ENCODE peak calls at places on chromosome 19, in five cellular contexts. K is tibial artery, D is HCT116, P is cardiac muscle cell, B is body of pancreas. I is an unnamed sample.

GRCh38 chr19:6402834-6403608 is 10.1 kb upstream of the GTF2F1 start:
- DNase-seq in K (no peak), D (no peak), P (peak; percentile 89), B (peak; percentile 39), I (no peak)

GRCh38 chr19:17765069-17765618 is 13.9 kb downstream of the FCHO1 start:
- DNase-seq in K (peak; percentile 68), D (no peak), P (no peak), B (no peak), I (no peak)

GRCh38 chr19:36441339-36441738 is 22.9 kb upstream of the ZFP82 start:
- DNase-seq in K (no peak), D (no peak), P (no peak), B (no peak), I (no peak)

GRCh38 chr19:19553670-19554069 is 15.6 kb downstream of the CILP2 start:
- DNase-seq in K (no peak), D (no peak), P (no peak), B (no peak), I (no peak)

GRCh38 chr19:16161848-16162247 is 11.5 kb downstream of the CIB3 start:
- DNase-seq in K (no peak), D (peak; percentile 65), P (peak; percentile 43), B (no peak), I (peak; percentile 60)

GRCh38 chr19:43997631-43998290 is 5.0 kb upstream of the ZNF230 start:
- DNase-seq in K (no peak), D (no peak), P (peak; percentile 31), B (no peak), I (no peak)

GRCh38 chr19:13066231-13066630 is 36.4 kb downstream of the LYL1 start:
- DNase-seq in K (no peak), D (no peak), P (no peak), B (no peak), I (no peak)

GRCh38 chr19:10568444-10568825 is 344 bp downstream of the CDKN2D start:
- DNase-seq in K (peak; percentile 37), D (no peak), P (no peak), B (peak; percentile 59), I (no peak)

GRCh38 chr19:48524221-48524620 is 12.6 kb upstream of the LMTK3 start:
- DNase-seq in K (no peak), D (no peak), P (no peak), B (no peak), I (no peak)

GRCh38 chr19:35117017-35117570 is 1.5 kb downstream of the FXYD3 start:
- DNase-seq in K (no peak), D (no peak), P (no peak), B (no peak), I (no peak)

GRCh38 chr19:38072776-38073411 is 151.1 kb downstream of the DPF1 start:
- DNase-seq in K (no peak), D (no peak), P (peak; percentile 51), B (no peak), I (no peak)

GRCh38 chr19:38070573-38070972 is 153.4 kb downstream of the DPF1 start:
- DNase-seq in K (no peak), D (no peak), P (peak; percentile 30), B (no peak), I (no peak)

GRCh38 chr19:38071647-38072046 is 152.4 kb downstream of the DPF1 start:
- DNase-seq in K (no peak), D (no peak), P (no peak), B (no peak), I (no peak)

GRCh38 chr19:38076337-38076736 is 147.7 kb downstream of the DPF1 start:
- DNase-seq in K (no peak), D (no peak), P (no peak), B (no peak), I (no peak)

DNA sequence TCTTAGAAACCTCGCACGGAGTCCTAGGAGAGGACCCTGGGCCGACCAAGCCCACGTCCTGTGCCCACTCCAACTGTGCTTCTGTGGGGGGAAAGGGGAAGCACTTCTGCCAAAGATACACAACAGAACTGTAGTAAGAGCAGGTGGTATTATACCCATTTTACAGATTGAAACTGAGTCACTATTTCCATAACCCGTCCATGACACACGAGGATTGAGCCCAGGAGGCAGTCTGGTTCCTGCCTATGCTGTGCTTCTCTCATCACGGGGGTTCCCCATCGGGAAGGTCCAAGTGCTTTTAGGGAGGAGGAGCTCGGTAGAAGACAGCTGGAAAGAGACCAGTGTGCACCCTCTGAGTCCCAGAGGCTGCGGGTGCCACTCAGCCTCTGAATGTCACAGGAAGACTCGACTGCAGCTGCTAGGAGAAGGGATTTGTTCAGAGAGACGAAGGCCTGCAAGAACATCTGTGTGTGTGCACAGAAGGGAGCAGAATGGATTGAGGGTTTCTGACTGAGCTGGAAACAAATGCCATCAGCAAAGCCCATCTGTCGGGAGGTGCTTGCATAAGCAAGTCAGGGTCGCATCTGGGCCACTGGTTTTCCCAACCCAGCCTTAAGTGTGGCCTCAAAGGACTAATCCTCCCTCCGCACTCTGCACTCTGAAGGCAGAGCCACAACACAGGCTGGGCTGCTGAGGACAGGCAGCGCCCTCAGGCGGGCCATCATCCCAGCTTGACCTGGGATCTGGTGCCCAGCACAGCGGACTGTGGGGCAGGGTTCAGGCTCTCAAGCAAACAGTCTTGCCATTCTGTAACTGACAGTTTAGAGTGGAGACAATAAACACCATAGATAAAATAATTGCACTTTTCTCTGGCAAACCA is 150.0 kb downstream of the DPF1 start:
- DNase-seq in K (no peak), D (no peak), P (no peak), B (peak; percentile 22), I (no peak)
- TF ChIP-seq CTCF in K (no peak), D (no peak), P (peak; percentile 8), B (no peak), I (no peak)

GRCh38 chr19:50500060-50500752 is 10.8 kb downstream of the JOSD2 start:
- DNase-seq in K (no peak), D (no peak), P (no peak), B (no peak), I (no peak)
- H3K4me3 ChIP-seq in K (no peak overlapping the region), D (no peak overlapping the region), P (peak overlapping the region; percentile 99), B (no peak overlapping the region), I (no peak overlapping the region)

DNA sequence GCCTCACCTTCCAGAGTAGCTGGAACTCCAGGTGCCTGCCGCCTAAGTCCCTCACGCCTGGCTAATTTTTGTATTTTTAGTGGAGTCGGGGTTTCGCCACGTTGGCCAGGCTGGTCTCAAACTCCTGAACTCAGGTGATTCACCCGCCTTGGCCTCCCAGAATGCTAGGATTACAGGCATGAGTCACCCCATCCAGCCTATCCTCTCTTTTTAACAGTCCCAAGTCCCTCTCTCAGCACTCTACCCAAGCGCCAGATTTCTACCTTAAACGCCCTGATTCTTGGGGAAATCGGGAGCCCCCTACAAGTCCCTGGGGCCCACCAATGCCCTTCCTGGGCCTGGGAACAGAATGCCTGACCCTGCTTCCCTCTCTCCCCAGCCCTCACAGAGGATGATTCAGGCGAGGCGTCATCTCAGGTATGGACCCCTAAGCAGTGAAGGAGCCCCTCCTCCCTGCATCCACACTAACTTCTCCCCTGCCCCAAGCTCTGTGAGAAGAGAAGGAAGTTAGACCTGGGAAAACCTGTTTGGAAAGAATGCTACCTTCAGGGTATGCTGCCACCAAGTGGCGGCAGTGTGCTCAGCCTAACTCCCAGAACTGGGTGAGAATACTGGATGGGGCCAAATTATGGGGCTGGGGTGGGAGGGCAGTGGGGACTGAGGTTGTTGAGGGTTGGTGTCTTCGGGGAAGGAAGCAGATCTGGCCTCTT is 20.8 kb upstream of the EBI3 start:
- DNase-seq in K (no peak), D (peak; percentile 66), P (peak; percentile 20), B (no peak), I (no peak)
- TF ChIP-seq CTCF in K (no peak), D (peak; percentile 78), P (peak; percentile 42), B (no peak), I (peak; percentile 46)

DNA sequence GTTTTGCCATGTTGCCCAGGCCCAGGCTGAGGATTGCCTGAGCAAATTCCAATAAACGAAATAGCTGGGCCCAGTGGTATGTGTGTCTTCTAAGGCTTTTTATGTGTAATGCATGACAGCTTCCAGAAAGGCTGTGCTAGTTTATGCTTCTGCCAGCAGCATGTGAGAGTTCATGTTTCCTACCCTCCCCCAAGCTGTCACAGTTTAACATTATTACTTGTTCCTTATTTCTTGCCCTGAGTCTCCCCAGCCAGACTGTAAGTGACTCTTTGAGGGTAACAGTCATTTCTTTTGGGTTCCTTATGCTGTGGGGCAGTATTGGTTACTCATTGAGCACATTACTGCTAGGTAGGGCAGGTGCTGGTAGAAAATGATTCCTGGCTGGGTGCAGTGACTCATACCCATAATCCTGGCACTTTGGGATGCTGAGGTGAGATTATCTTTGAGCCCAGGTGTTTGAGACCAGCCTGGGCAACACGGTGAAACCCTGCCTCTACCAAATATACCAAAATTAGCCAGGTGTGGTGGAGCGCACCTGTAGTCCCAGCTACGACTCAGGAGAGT is 13.6 kb downstream of the GPATCH1 start:
- DNase-seq in K (no peak), D (no peak), P (no peak), B (no peak), I (no peak)
- H3K4me3 ChIP-seq in K (no peak overlapping the region), D (no peak overlapping the region), P (no peak overlapping the region), B (no peak overlapping the region), I (no peak overlapping the region)

DNA sequence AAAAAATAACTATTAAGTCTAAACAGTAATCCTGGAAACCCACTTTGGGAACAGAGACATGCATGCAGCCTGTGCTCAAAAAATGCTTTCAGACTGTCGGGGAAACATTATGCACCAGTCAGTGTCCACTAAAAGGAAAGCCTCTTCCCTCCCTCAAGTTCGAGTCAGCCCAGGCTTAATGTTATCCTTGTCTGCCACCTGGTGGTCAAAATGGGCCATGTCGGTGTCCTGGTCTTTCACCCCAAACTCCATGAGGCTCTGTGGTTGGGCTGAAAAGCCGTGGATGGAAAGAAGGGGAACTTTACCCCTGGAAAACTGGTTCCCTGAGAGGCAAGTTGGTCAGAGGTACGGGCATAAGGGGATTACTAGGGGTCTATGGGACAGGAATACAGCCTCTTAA is 88.4 kb upstream of the ZNF492 start:
- DNase-seq in K (peak; percentile 34), D (peak; percentile 8), P (peak; percentile 1), B (peak; percentile 84), I (peak; percentile 0)
- TF ChIP-seq CTCF in K (peak; percentile 45), D (peak; percentile 49), P (no peak), B (peak; percentile 64), I (peak; percentile 37)

GRCh38 chr19:38210458-38210987 is 13.5 kb downstream of the DPF1 start:
- DNase-seq in K (no peak), D (no peak), P (peak; percentile 55), B (peak; percentile 35), I (no peak)

GRCh38 chr19:38209671-38210457 is 14.2 kb downstream of the DPF1 start:
- DNase-seq in K (peak; percentile 74), D (no peak), P (peak; percentile 52), B (peak; percentile 41), I (no peak)

GRCh38 chr19:38209152-38209551 is 14.9 kb downstream of the DPF1 start:
- DNase-seq in K (no peak), D (no peak), P (no peak), B (no peak), I (no peak)

GRCh38 chr19:38211779-38212178 is 12.2 kb downstream of the DPF1 start:
- DNase-seq in K (no peak), D (no peak), P (no peak), B (no peak), I (no peak)

GRCh38 chr19:38211206-38211605 is 12.8 kb downstream of the DPF1 start:
- DNase-seq in K (no peak), D (no peak), P (no peak), B (no peak), I (no peak)
- H3K4me3 ChIP-seq in K (peak overlapping the region; percentile 43), D (no peak overlapping the region), P (no peak overlapping the region), B (no peak overlapping the region), I (no peak overlapping the region)

I was measured in HFF-Myc.